ENCODE peak calls at places on chromosomes 12 and 14, in seven cellular contexts. H, V, E, Q, S, W and L are unnamed samples.
A peak's percentile ranks its signal among the peaks of the same experiment; 100 is the strongest.

GRCh38 chr12:90244232-90244631 is 535.6 kb upstream of the ATP2B1 start:
- DNase-seq in H (no peak), V (no peak), E (peak; percentile 22), Q (no peak), S (no peak), W (no peak), L (peak; percentile 64)

GRCh38 chr14:74394549-74394948 is 31.5 kb downstream of the SYNDIG1L start:
- DNase-seq in H (no peak), V (no peak), E (no peak), Q (no peak), S (no peak), W (no peak), L (no peak)

GRCh38 chr14:104223810-104224515 is 85.6 kb downstream of the KIF26A start:
- DNase-seq in H (no peak), V (no peak), E (peak; percentile 96), Q (no peak), S (no peak), W (no peak), L (no peak)

GRCh38 chr14:20857630-20858261 is 33.4 kb upstream of the RNASE3 start:
- DNase-seq in H (peak; percentile 6), V (peak; percentile 53), E (peak; percentile 67), Q (peak; percentile 61), S (peak; percentile 81), W (no peak), L (peak; percentile 35)

GRCh38 chr12:12891646-12892355 is 439 bp downstream of the GPRC5A start:
- DNase-seq in H (no peak), V (no peak), E (no peak), Q (no peak), S (no peak), W (no peak), L (no peak)

GRCh38 chr14:34693228-34693939 is 21.0 kb downstream of the CFL2 start:
- DNase-seq in H (no peak), V (peak; percentile 24), E (peak; percentile 23), Q (peak; percentile 1), S (peak; percentile 16), W (no peak), L (peak; percentile 42)

GRCh38 chr14:38500125-38500524 is 244.2 kb upstream of the CLEC14A start:
- DNase-seq in H (no peak), V (no peak), E (no peak), Q (no peak), S (no peak), W (no peak), L (no peak)

GRCh38 chr14:20477211-20477876 is 8.1 kb downstream of the PNP start:
- DNase-seq in H (peak; percentile 69), V (no peak), E (no peak), Q (peak; percentile 28), S (no peak), W (no peak), L (peak; percentile 50)

GRCh38 chr12:104351023-104351983 is 47.8 kb downstream of the EID3 start:
- DNase-seq in H (no peak), V (no peak), E (no peak), Q (no peak), S (no peak), W (no peak), L (no peak)

GRCh38 chr14:81095539-81095938 is 125.2 kb downstream of the GTF2A1 start:
- DNase-seq in H (no peak), V (no peak), E (no peak), Q (no peak), S (no peak), W (no peak), L (peak; percentile 72)

GRCh38 chr14:104783484-104784217 is 11.9 kb downstream of the AKT1 start:
- DNase-seq in H (no peak), V (no peak), E (no peak), Q (no peak), S (no peak), W (no peak), L (no peak)

GRCh38 chr12:56257491-56258067 is 605 bp downstream of the ANKRD52 start:
- DNase-seq in H (peak; percentile 18), V (no peak), E (peak; percentile 62), Q (no peak), S (peak; percentile 78), W (no peak), L (peak; percentile 44)

GRCh38 chr14:102928412-102929348 is 6.2 kb downstream of the AMN start:
- DNase-seq in H (peak; percentile 10), V (peak; percentile 60), E (peak; percentile 86), Q (peak; percentile 77), S (peak; percentile 91), W (no peak), L (peak; percentile 36)

GRCh38 chr14:22478670-22479069 is 110.4 kb downstream of the DAD1 start:
- DNase-seq in H (peak; percentile 18), V (peak; percentile 20), E (peak; percentile 95), Q (no peak), S (no peak), W (no peak), L (no peak)

GRCh38 chr12:115088328-115088994 is 404.5 kb upstream of the TBX3 start:
- DNase-seq in H (no peak), V (peak; percentile 13), E (no peak), Q (no peak), S (no peak), W (no peak), L (no peak)

GRCh38 chr14:100671386-100671901 is 55.2 kb upstream of the DLK1 start:
- DNase-seq in H (no peak), V (peak; percentile 3), E (no peak), Q (no peak), S (no peak), W (no peak), L (no peak)

GRCh38 chr14:75578786-75579781 is 664 bp downstream of the FLVCR2 start:
- DNase-seq in H (peak; percentile 23), V (peak; percentile 18), E (no peak), Q (no peak), S (no peak), W (no peak), L (peak; percentile 16)

GRCh38 chr14:40618225-40618898 is 988.3 kb upstream of the LRFN5 start:
- DNase-seq in H (no peak), V (no peak), E (no peak), Q (no peak), S (no peak), W (no peak), L (no peak)

GRCh38 chr14:103692159-103692558 is 23.1 kb downstream of the XRCC3 start:
- DNase-seq in H (no peak), V (no peak), E (no peak), Q (no peak), S (no peak), W (no peak), L (no peak)

GRCh38 chr12:116591608-116592115 is 32.5 kb downstream of the MAP1LC3B2 start:
- DNase-seq in H (peak; percentile 35), V (no peak), E (no peak), Q (no peak), S (no peak), W (no peak), L (no peak)

GRCh38 chr14:94685166-94685581 is 73.0 kb downstream of the SERPINA3 start:
- DNase-seq in H (no peak), V (no peak), E (no peak), Q (no peak), S (peak; percentile 41), W (no peak), L (no peak)

GRCh38 chr12:39892146-39892545 is 213.7 kb downstream of the SLC2A13 start:
- DNase-seq in H (no peak), V (no peak), E (no peak), Q (no peak), S (no peak), W (no peak), L (no peak)

GRCh38 chr14:89534896-89535615 is 118.0 kb upstream of the FOXN3 start:
- DNase-seq in H (peak; percentile 70), V (no peak), E (no peak), Q (no peak), S (no peak), W (no peak), L (no peak)

DNA sequence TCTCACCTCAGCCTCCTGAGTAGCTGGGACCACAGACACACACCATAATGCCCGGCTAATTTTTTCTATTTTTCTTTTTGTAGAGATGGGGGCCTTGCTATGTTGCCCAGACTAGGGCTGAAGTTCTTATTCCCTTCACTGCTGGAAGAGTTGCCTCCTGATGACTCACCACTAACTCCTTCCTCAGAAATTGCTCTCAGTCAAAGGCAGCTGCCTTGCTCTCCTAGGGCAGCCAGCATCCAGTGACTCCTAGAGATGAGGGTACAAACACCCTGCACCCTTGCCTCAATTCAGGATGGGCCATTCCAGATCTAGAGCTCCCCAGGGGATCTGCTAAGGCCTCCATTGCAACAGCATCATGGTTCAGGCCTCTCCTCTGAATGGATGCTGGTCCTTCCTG is 54.0 kb upstream of the RASSF8 start:
- DNase-seq in H (no peak), V (no peak), E (no peak), Q (no peak), S (no peak), W (no peak), L (peak; percentile 15)
- H3K4me3 ChIP-seq in H (no peak overlapping the region), V (no peak overlapping the region), E (no peak overlapping the region), Q (no peak overlapping the region), S (no peak overlapping the region), W (no peak overlapping the region), L (no peak overlapping the region)

DNA sequence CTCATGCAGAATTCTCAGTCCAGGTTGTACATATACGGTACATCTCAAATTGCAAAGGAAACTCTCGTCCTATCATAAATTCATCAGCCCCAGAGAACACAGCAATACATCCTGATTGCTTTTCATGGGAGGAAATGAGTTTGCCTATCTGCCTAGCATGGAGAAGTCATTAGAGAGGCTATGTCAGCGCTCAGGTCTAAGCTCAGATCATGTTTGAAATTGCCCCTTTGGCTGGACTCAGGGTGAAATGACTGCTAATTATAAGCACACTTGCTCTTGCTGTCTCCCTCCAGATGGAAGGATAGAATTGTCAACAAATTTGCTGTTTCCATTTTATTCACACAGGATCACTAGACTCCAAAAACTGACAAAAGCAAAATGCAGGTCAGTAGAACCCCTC is 178.4 kb downstream of the RIMBP2 start:
- DNase-seq in H (no peak), V (no peak), E (no peak), Q (no peak), S (no peak), W (no peak), L (no peak)
- H3K4me3 ChIP-seq in H (no peak overlapping the region), V (no peak overlapping the region), E (no peak overlapping the region), Q (no peak overlapping the region), S (no peak overlapping the region), W (no peak overlapping the region), L (no peak overlapping the region)

DNA sequence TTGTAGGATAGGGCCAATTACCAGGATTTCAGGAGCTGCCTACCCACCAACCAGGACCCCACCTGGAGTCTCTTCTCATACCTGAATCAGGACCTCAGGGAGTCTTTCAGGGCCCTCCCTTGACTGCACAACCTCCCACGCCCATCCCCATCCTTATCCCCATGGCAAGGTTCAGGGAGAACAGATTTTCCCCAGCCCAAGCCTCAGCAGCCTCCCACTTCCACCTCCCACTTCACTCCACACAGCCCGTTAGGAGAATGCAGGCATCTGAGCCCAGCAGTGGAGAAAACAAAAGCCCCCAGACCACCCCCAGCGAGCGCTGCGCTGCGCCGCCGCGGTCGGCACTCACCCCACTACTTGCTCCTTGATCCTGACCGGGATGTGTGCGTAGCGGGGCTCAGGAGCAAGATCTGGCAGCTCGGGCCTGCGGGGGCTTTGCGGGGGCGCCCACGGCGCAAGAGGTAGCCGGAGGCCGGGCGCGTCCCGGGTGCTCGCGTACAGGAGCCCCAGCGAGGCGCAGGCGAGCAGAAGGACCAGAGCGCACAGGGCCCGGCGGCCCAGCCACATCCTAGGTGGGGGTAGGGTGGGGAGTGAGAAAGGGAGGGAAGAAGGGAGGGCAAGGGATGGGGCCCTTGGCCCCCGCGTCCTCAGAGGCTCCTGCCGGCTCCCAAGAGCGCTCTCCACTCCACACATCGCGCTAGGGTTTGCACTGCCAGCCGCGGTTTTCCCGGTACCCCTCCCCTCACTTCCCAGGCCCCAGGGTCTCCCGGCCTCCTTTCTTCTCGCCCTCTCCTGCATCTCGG is 1.2 kb downstream of the B4GALNT1 start:
- DNase-seq in H (no peak), V (no peak), E (peak; percentile 50), Q (no peak), S (peak; percentile 45), W (no peak), L (no peak)
- H3K4me3 ChIP-seq in H (peak overlapping the region; percentile 62), V (peak overlapping the region; percentile 84), E (peak overlapping the region; percentile 79), Q (peak overlapping the region; percentile 37), S (peak overlapping the region; percentile 64), W (peak overlapping the region; percentile 71), L (peak overlapping the region; percentile 38)

GRCh38 chr14:68644101-68644500 is 148.8 kb downstream of the ZFP36L1 start:
- DNase-seq in H (no peak), V (no peak), E (no peak), Q (no peak), S (no peak), W (no peak), L (no peak)
- H3K4me3 ChIP-seq in H (no peak overlapping the region), V (no peak overlapping the region), E (no peak overlapping the region), Q (no peak overlapping the region), S (no peak overlapping the region), W (no peak overlapping the region), L (no peak overlapping the region)